ENCODE peak calls at places on chromosomes 3 and 15, in five cellular contexts. Y is skeletal muscle cell, R is mesendoderm, N is ovary, H is astrocyte of the spinal cord. P is an unnamed sample.

GRCh38 chr15:89002281-89002761 is 85.9 kb upstream of the ABHD2 start:
- DNase-seq in Y (no peak), R (no peak), N (peak; percentile 37), H (peak; percentile 46), P (peak; percentile 70)

GRCh38 chr3:58177747-58178527 is 32.8 kb downstream of the DNASE1L3 start:
- DNase-seq in Y (no peak), R (peak; percentile 87), N (peak; percentile 90), H (peak; percentile 79), P (peak; percentile 62)

GRCh38 chr3:166177130-166177529 is 339.9 kb upstream of the BCHE start:
- DNase-seq in Y (no peak), R (no peak), N (no peak), H (no peak), P (no peak)

GRCh38 chr3:69389520-69390248 is 3.8 kb upstream of the FRMD4B start:
- DNase-seq in Y (no peak), R (peak; percentile 75), N (no peak), H (no peak), P (no peak)

GRCh38 chr3:89635137-89635536 is 527.7 kb downstream of the EPHA3 start:
- DNase-seq in Y (no peak), R (no peak), N (no peak), H (no peak), P (no peak)

GRCh38 chr3:157127831-157128767 is 31.8 kb downstream of the CCNL1 start:
- DNase-seq in Y (peak; percentile 83), R (peak; percentile 86), N (peak; percentile 78), H (peak; percentile 83), P (peak; percentile 89)

GRCh38 chr3:50136714-50137405 is 18.3 kb upstream of the SEMA3F start:
- DNase-seq in Y (no peak), R (no peak), N (no peak), H (no peak), P (no peak)

GRCh38 chr3:129974451-129975331 is at the start of gene TRH:
- DNase-seq in Y (no peak), R (peak; percentile 28), N (no peak), H (no peak), P (no peak)

GRCh38 chr15:74238984-74239645 is 3.0 kb downstream of the CCDC33 start:
- DNase-seq in Y (no peak), R (no peak), N (no peak), H (no peak), P (no peak)

GRCh38 chr15:90885432-90886290 is 1.4 kb downstream of the FES start:
- DNase-seq in Y (no peak), R (peak; percentile 69), N (peak; percentile 73), H (peak; percentile 66), P (peak; percentile 43)

GRCh38 chr3:143070977-143071551 is 48.5 kb upstream of the CHST2 start:
- DNase-seq in Y (peak; percentile 80), R (peak; percentile 73), N (no peak), H (peak; percentile 75), P (peak; percentile 88)

GRCh38 chr3:114669614-114670013 is 375.8 kb downstream of the TIGIT start:
- DNase-seq in Y (no peak), R (no peak), N (no peak), H (peak; percentile 47), P (no peak)

GRCh38 chr15:67968564-67969440 is 85.3 kb upstream of the PIAS1 start:
- DNase-seq in Y (no peak), R (no peak), N (no peak), H (no peak), P (no peak)

GRCh38 chr3:107525954-107526305 is 3.2 kb downstream of the BBX start:
- DNase-seq in Y (no peak), R (no peak), N (no peak), H (no peak), P (no peak)

GRCh38 chr3:120102232-120102631 is 8.0 kb upstream of the GSK3B start:
- DNase-seq in Y (no peak), R (no peak), N (no peak), H (no peak), P (no peak)

GRCh38 chr15:92907229-92907628 is 7.1 kb downstream of the CHD2 start:
- DNase-seq in Y (no peak), R (no peak), N (no peak), H (peak; percentile 36), P (no peak)

GRCh38 chr15:51718199-51718598 is 19.3 kb downstream of the LYSMD2 start:
- DNase-seq in Y (no peak), R (no peak), N (no peak), H (no peak), P (no peak)

GRCh38 chr15:88342666-88343065 is 86.1 kb upstream of the NTRK3 start:
- DNase-seq in Y (no peak), R (no peak), N (no peak), H (no peak), P (no peak)

GRCh38 chr15:54618120-54618519 is 578.6 kb downstream of the RSL24D1 start:
- DNase-seq in Y (no peak), R (no peak), N (no peak), H (no peak), P (no peak)

GRCh38 chr3:140375002-140375401 is 302.9 kb upstream of the TRIM42 start:
- DNase-seq in Y (no peak), R (no peak), N (no peak), H (no peak), P (no peak)

GRCh38 chr3:107458871-107459270 is 63.9 kb upstream of the BBX start:
- DNase-seq in Y (no peak), R (no peak), N (no peak), H (peak; percentile 31), P (no peak)

GRCh38 chr3:129513705-129514104 is 14.7 kb upstream of the RHO start:
- DNase-seq in Y (no peak), R (no peak), N (no peak), H (no peak), P (no peak)

GRCh38 chr15:70584838-70585706 is 178.3 kb downstream of the UACA start:
- DNase-seq in Y (no peak), R (peak; percentile 79), N (no peak), H (peak; percentile 51), P (no peak)

GRCh38 chr15:24955549-24955929 is 752 bp downstream of the SNRPN start:
- DNase-seq in Y (no peak), R (no peak), N (peak; percentile 11), H (no peak), P (no peak)

GRCh38 chr15:23857028-23857641 is 170.0 kb upstream of the NDN start:
- DNase-seq in Y (peak; percentile 1), R (peak; percentile 71), N (peak; percentile 31), H (peak; percentile 20), P (peak; percentile 1)

GRCh38 chr3:124084398-124084881 is 92.5 kb upstream of the ROPN1 start:
- DNase-seq in Y (no peak), R (no peak), N (no peak), H (no peak), P (no peak)

GRCh38 chr3:13581485-13582365 is 32.8 kb downstream of the FBLN2 start:
- DNase-seq in Y (no peak), R (no peak), N (no peak), H (peak; percentile 66), P (peak; percentile 18)

GRCh38 chr3:22245122-22245521 is 494.1 kb upstream of the ZNF385D start:
- DNase-seq in Y (peak; percentile 89), R (peak; percentile 50), N (no peak), H (peak; percentile 90), P (peak; percentile 89)

GRCh38 chr3:186514296-186515002 is 29.7 kb downstream of the CRYGS start:
- DNase-seq in Y (no peak), R (peak; percentile 53), N (no peak), H (no peak), P (no peak)

GRCh38 chr15:66389098-66389858 is 2.6 kb downstream of the MAP2K1 start:
- DNase-seq in Y (no peak), R (no peak), N (no peak), H (no peak), P (no peak)

GRCh38 chr15:101043911-101044624 is 124.9 kb downstream of the LRRK1 start:
- DNase-seq in Y (no peak), R (no peak), N (peak; percentile 6), H (no peak), P (no peak)

GRCh38 chr15:54580643-54581042 is 602.4 kb downstream of the UNC13C start:
- DNase-seq in Y (no peak), R (peak; percentile 40), N (no peak), H (no peak), P (no peak)

GRCh38 chr3:175246234-175246633 is 387.1 kb downstream of the NAALADL2 start:
- DNase-seq in Y (no peak), R (no peak), N (no peak), H (no peak), P (no peak)

GRCh38 chr3:142026333-142026732 is 123.0 kb downstream of the TFDP2 start:
- DNase-seq in Y (no peak), R (no peak), N (no peak), H (no peak), P (no peak)
- H3K4me3 ChIP-seq in Y (no peak overlapping the region), R (no peak overlapping the region), N (no peak overlapping the region), H (no peak overlapping the region), P (no peak overlapping the region)

GRCh38 chr3:38088126-38088525 is 48.8 kb downstream of the ACAA1 start:
- DNase-seq in Y (no peak), R (no peak), N (no peak), H (no peak), P (no peak)

GRCh38 chr3:38085943-38086324 is 46.9 kb downstream of the DLEC1 start:
- DNase-seq in Y (no peak), R (no peak), N (no peak), H (no peak), P (no peak)

GRCh38 chr3:38088679-38089078 is 48.2 kb downstream of the ACAA1 start:
- DNase-seq in Y (no peak), R (no peak), N (no peak), H (no peak), P (no peak)

GRCh38 chr3:38084969-38085942 is 46.2 kb downstream of the DLEC1 start:
- DNase-seq in Y (no peak), R (no peak), N (no peak), H (no peak), P (no peak)

DNA sequence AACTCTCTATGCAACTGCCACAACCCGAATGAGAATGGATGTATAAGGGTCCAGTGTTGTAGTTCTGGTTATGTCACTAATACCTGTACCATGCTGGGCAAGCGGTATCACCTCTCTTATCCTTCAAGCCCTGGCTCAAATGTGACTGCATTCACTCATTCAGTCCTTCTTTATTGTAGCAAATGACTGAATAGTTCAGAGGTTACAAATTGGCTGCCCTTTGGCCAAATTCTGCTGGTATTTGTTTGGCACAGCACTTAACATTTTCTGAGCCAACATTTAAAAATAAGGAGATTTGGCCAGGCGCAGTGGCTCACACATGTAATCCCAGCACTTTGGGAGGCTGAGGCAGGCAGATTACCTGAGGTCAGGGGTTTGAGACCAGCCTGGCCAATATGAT is 47.5 kb downstream of the DLEC1 start:
- DNase-seq in Y (no peak), R (no peak), N (no peak), H (no peak), P (no peak)
- H3K4me3 ChIP-seq in Y (no peak overlapping the region), R (no peak overlapping the region), N (no peak overlapping the region), H (no peak overlapping the region), P (no peak overlapping the region)

GRCh38 chr15:77984446-77984861 is 93.1 kb downstream of the TBC1D2B start:
- DNase-seq in Y (no peak), R (no peak), N (peak; percentile 7), H (no peak), P (no peak)
- H3K4me3 ChIP-seq in Y (no peak overlapping the region), R (no peak overlapping the region), N (no peak overlapping the region), H (no peak overlapping the region), P (no peak overlapping the region)

DNA sequence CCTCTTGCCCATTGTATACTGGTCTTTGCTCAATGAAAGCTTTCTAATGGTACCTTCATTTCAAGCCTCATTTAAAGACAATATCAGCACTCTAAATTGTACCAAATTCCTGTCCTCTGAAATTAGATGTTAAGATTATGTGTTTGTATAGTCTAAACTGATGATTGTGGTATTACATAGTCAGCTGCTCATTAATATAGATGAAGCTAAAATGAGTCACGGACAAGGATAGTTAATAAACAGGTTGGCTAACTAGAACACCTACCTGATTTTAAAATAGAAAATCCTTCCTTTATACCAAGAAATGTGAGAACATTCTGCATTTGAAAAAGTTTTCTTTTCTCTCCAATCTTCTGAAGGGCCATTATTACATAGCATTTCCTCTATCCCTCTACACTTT is 2.9 kb downstream of the PRKCI start:
- DNase-seq in Y (no peak), R (no peak), N (no peak), H (no peak), P (no peak)
- H3K4me3 ChIP-seq in Y (no peak overlapping the region), R (no peak overlapping the region), N (no peak overlapping the region), H (no peak overlapping the region), P (no peak overlapping the region)